ENCODE peak calls at places on chromosomes 5 and 9, in ten cellular contexts. One of them, this sample, is unnamed. For H3K27me3, the result is how much of the 10 kb centered on the place peaks cover.

GRCh38 chr5:44443172-44443571 is 54.0 kb upstream of the FGF10 start:
- DNase-seq in PC-9: no peak
- DNase-seq in tibial nerve: no peak
- DNase-seq in psoas muscle: no peak
- DNase-seq in sigmoid colon: no peak
- DNase-seq in GM23248: no peak
- DNase-seq in aorta: no peak
- DNase-seq in body of pancreas: no peak
- DNase-seq in neuronal stem cell: no peak
- DNase-seq in small intestine: no peak
- DNase-seq in this sample: no peak

GRCh38 chr9:36966371-36967097 is 67.5 kb downstream of the PAX5 start:
- DNase-seq in PC-9: no peak
- DNase-seq in tibial nerve: no peak
- DNase-seq in psoas muscle: no peak
- DNase-seq in sigmoid colon: no peak
- DNase-seq in GM23248: no peak
- DNase-seq in aorta: no peak
- DNase-seq in body of pancreas: no peak
- DNase-seq in neuronal stem cell: no peak
- DNase-seq in small intestine: no peak
- DNase-seq in this sample: no peak

GRCh38 chr9:111356567-111357244 is 26.7 kb upstream of the OR2K2 start:
- DNase-seq in PC-9: peak
- DNase-seq in tibial nerve: no peak
- DNase-seq in psoas muscle: peak
- DNase-seq in sigmoid colon: peak
- DNase-seq in GM23248: peak
- DNase-seq in aorta: no peak
- DNase-seq in body of pancreas: no peak
- DNase-seq in neuronal stem cell: no peak
- DNase-seq in small intestine: no peak
- DNase-seq in this sample: no peak

GRCh38 chr5:57434227-57434640 is 48.4 kb downstream of the ACTBL2 start:
- DNase-seq in PC-9: no peak
- DNase-seq in tibial nerve: no peak
- DNase-seq in psoas muscle: no peak
- DNase-seq in sigmoid colon: no peak
- DNase-seq in GM23248: no peak
- DNase-seq in aorta: no peak
- DNase-seq in body of pancreas: no peak
- DNase-seq in neuronal stem cell: peak
- DNase-seq in small intestine: peak
- DNase-seq in this sample: no peak

GRCh38 chr5:43627028-43627427 is 24.0 kb downstream of the NNT start:
- DNase-seq in PC-9: peak
- DNase-seq in tibial nerve: no peak
- DNase-seq in psoas muscle: peak
- DNase-seq in sigmoid colon: no peak
- DNase-seq in GM23248: peak
- DNase-seq in aorta: no peak
- DNase-seq in body of pancreas: peak
- DNase-seq in neuronal stem cell: peak
- DNase-seq in small intestine: peak
- DNase-seq in this sample: no peak

GRCh38 chr5:55113327-55113726 is 10.9 kb downstream of the GZMA start:
- DNase-seq in PC-9: no peak
- DNase-seq in tibial nerve: no peak
- DNase-seq in psoas muscle: no peak
- DNase-seq in sigmoid colon: no peak
- DNase-seq in GM23248: no peak
- DNase-seq in aorta: no peak
- DNase-seq in body of pancreas: no peak
- DNase-seq in neuronal stem cell: no peak
- DNase-seq in small intestine: no peak
- DNase-seq in this sample: no peak

GRCh38 chr5:107169871-107170270 is 500.9 kb downstream of the EFNA5 start:
- DNase-seq in PC-9: no peak
- DNase-seq in tibial nerve: no peak
- DNase-seq in psoas muscle: no peak
- DNase-seq in sigmoid colon: no peak
- DNase-seq in GM23248: no peak
- DNase-seq in aorta: no peak
- DNase-seq in body of pancreas: no peak
- DNase-seq in neuronal stem cell: no peak
- DNase-seq in small intestine: no peak
- DNase-seq in this sample: no peak

GRCh38 chr9:131815971-131816873 is 76.3 kb upstream of the RAPGEF1 start:
- DNase-seq in PC-9: no peak
- DNase-seq in tibial nerve: no peak
- DNase-seq in psoas muscle: no peak
- DNase-seq in sigmoid colon: no peak
- DNase-seq in GM23248: peak
- DNase-seq in aorta: no peak
- DNase-seq in body of pancreas: no peak
- DNase-seq in neuronal stem cell: no peak
- DNase-seq in small intestine: no peak
- DNase-seq in this sample: no peak

GRCh38 chr9:123943671-123944070 is 13.7 kb upstream of the DENND1A start:
- DNase-seq in PC-9: no peak
- DNase-seq in tibial nerve: no peak
- DNase-seq in psoas muscle: no peak
- DNase-seq in sigmoid colon: no peak
- DNase-seq in GM23248: no peak
- DNase-seq in aorta: no peak
- DNase-seq in body of pancreas: no peak
- DNase-seq in neuronal stem cell: no peak
- DNase-seq in small intestine: no peak
- DNase-seq in this sample: no peak

GRCh38 chr9:73149371-73150067 is 2.1 kb upstream of the ANXA1 start:
- DNase-seq in PC-9: peak
- DNase-seq in tibial nerve: no peak
- DNase-seq in psoas muscle: no peak
- DNase-seq in sigmoid colon: no peak
- DNase-seq in GM23248: peak
- DNase-seq in aorta: no peak
- DNase-seq in body of pancreas: no peak
- DNase-seq in neuronal stem cell: no peak
- DNase-seq in small intestine: peak
- DNase-seq in this sample: no peak

GRCh38 chr5:136810198-136810823 is 445.0 kb upstream of the TRPC7 start:
- DNase-seq in PC-9: peak
- DNase-seq in tibial nerve: no peak
- DNase-seq in psoas muscle: peak
- DNase-seq in sigmoid colon: no peak
- DNase-seq in GM23248: peak
- DNase-seq in aorta: no peak
- DNase-seq in body of pancreas: no peak
- DNase-seq in neuronal stem cell: no peak
- DNase-seq in small intestine: no peak
- DNase-seq in this sample: no peak

GRCh38 chr9:4837768-4838546 is 45.2 kb downstream of the RCL1 start:
- DNase-seq in PC-9: peak
- DNase-seq in tibial nerve: no peak
- DNase-seq in psoas muscle: peak
- DNase-seq in sigmoid colon: no peak
- DNase-seq in GM23248: peak
- DNase-seq in aorta: peak
- DNase-seq in body of pancreas: no peak
- DNase-seq in neuronal stem cell: no peak
- DNase-seq in small intestine: no peak
- DNase-seq in this sample: no peak

GRCh38 chr5:61290815-61291214 is 41.2 kb upstream of the ZSWIM6 start:
- DNase-seq in PC-9: peak
- DNase-seq in tibial nerve: no peak
- DNase-seq in psoas muscle: no peak
- DNase-seq in sigmoid colon: peak
- DNase-seq in GM23248: no peak
- DNase-seq in aorta: no peak
- DNase-seq in body of pancreas: peak
- DNase-seq in neuronal stem cell: no peak
- DNase-seq in small intestine: no peak
- DNase-seq in this sample: no peak

GRCh38 chr5:159189310-159189709 is 20.0 kb downstream of the RNF145 start:
- DNase-seq in PC-9: no peak
- DNase-seq in tibial nerve: no peak
- DNase-seq in psoas muscle: no peak
- DNase-seq in sigmoid colon: no peak
- DNase-seq in GM23248: no peak
- DNase-seq in aorta: no peak
- DNase-seq in body of pancreas: no peak
- DNase-seq in neuronal stem cell: no peak
- DNase-seq in small intestine: no peak
- DNase-seq in this sample: no peak

GRCh38 chr5:39800202-39800601 is 375.4 kb upstream of the DAB2 start:
- DNase-seq in PC-9: no peak
- DNase-seq in tibial nerve: no peak
- DNase-seq in psoas muscle: no peak
- DNase-seq in sigmoid colon: no peak
- DNase-seq in GM23248: no peak
- DNase-seq in aorta: no peak
- DNase-seq in body of pancreas: no peak
- DNase-seq in neuronal stem cell: peak
- DNase-seq in small intestine: no peak
- DNase-seq in this sample: no peak

GRCh38 chr5:174687503-174687902 is 36.9 kb upstream of the MSX2 start:
- DNase-seq in PC-9: no peak
- DNase-seq in tibial nerve: no peak
- DNase-seq in psoas muscle: no peak
- DNase-seq in sigmoid colon: no peak
- DNase-seq in GM23248: no peak
- DNase-seq in aorta: no peak
- DNase-seq in body of pancreas: no peak
- DNase-seq in neuronal stem cell: no peak
- DNase-seq in small intestine: no peak
- DNase-seq in this sample: no peak
- H3K27me3 ChIP-seq in PC-9: half or more
- H3K27me3 ChIP-seq in tibial nerve: under half
- H3K27me3 ChIP-seq in psoas muscle: under half
- H3K27me3 ChIP-seq in sigmoid colon: half or more
- H3K27me3 ChIP-seq in GM23248: under half
- H3K27me3 ChIP-seq in aorta: under half
- H3K27me3 ChIP-seq in body of pancreas: under half
- H3K27me3 ChIP-seq in neuronal stem cell: under half
- H3K27me3 ChIP-seq in small intestine: under half
- H3K27me3 ChIP-seq in this sample: under half

DNA sequence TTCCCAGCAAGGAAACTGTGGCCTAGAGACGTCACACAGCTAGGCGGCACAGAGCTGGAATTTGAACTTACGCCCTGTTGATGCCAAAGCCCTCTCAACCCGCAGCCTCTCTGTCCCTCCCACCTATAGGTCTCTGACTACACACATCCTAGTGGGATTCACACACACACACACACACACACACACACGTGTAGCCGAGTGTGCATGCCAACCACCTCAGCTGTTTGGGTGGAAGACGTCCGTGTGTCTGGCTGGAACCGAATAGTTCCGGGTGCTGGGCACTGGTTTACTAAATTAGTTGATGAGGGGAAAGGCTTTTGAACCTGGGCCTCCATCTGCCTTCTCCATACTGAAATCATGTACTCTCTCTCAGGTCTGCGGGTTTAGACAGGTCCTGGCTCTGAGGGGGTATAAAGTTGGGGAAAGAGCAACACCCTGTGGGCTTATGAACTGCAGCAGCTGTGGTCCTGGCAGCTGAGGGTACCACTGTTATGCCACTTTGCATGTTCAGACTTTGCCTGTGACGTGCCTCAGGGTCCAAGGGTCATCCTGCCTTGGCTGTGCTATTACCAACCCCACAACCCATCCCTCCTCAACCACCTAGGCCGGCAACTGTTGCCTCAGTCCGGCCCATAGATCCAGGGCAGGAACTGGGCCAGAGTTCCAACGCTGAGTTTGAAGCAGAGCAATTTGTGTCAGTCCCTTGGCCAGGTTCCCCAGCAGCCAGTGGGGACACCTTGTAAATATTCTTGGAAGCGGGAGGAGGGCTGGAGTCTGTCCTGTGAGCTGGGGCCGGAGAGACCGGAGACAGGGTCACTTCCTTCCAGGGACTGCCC is 50.5 kb downstream of the PSD2 start:
- DNase-seq in PC-9: no peak
- DNase-seq in tibial nerve: no peak
- DNase-seq in psoas muscle: no peak
- DNase-seq in sigmoid colon: no peak
- DNase-seq in GM23248: no peak
- DNase-seq in aorta: peak
- DNase-seq in body of pancreas: peak
- DNase-seq in neuronal stem cell: no peak
- DNase-seq in small intestine: peak
- DNase-seq in this sample: no peak
- H3K27me3 ChIP-seq in PC-9: under half
- H3K27me3 ChIP-seq in tibial nerve: under half
- H3K27me3 ChIP-seq in psoas muscle: under half
- H3K27me3 ChIP-seq in sigmoid colon: under half
- H3K27me3 ChIP-seq in GM23248: under half
- H3K27me3 ChIP-seq in aorta: under half
- H3K27me3 ChIP-seq in body of pancreas: under half
- H3K27me3 ChIP-seq in neuronal stem cell: under half
- H3K27me3 ChIP-seq in small intestine: under half
- H3K27me3 ChIP-seq in this sample: under half

GRCh38 chr5:179485845-179486575 is 64.3 kb upstream of the RUFY1 start:
- DNase-seq in PC-9: no peak
- DNase-seq in tibial nerve: no peak
- DNase-seq in psoas muscle: no peak
- DNase-seq in sigmoid colon: no peak
- DNase-seq in GM23248: peak
- DNase-seq in aorta: peak
- DNase-seq in body of pancreas: no peak
- DNase-seq in neuronal stem cell: no peak
- DNase-seq in small intestine: no peak
- DNase-seq in this sample: no peak
- H3K27me3 ChIP-seq in PC-9: half or more
- H3K27me3 ChIP-seq in tibial nerve: under half
- H3K27me3 ChIP-seq in psoas muscle: under half
- H3K27me3 ChIP-seq in sigmoid colon: under half
- H3K27me3 ChIP-seq in GM23248: under half
- H3K27me3 ChIP-seq in aorta: under half
- H3K27me3 ChIP-seq in body of pancreas: under half
- H3K27me3 ChIP-seq in neuronal stem cell: under half
- H3K27me3 ChIP-seq in small intestine: under half
- H3K27me3 ChIP-seq in this sample: under half

GRCh38 chr5:115179959-115180709 is 10.4 kb upstream of the TRIM36 start:
- DNase-seq in PC-9: no peak
- DNase-seq in tibial nerve: no peak
- DNase-seq in psoas muscle: no peak
- DNase-seq in sigmoid colon: no peak
- DNase-seq in GM23248: peak
- DNase-seq in aorta: peak
- DNase-seq in body of pancreas: no peak
- DNase-seq in neuronal stem cell: peak
- DNase-seq in small intestine: peak
- DNase-seq in this sample: no peak

GRCh38 chr5:115184780-115185179 is 15.1 kb upstream of the TRIM36 start:
- DNase-seq in PC-9: no peak
- DNase-seq in tibial nerve: no peak
- DNase-seq in psoas muscle: no peak
- DNase-seq in sigmoid colon: no peak
- DNase-seq in GM23248: peak
- DNase-seq in aorta: no peak
- DNase-seq in body of pancreas: no peak
- DNase-seq in neuronal stem cell: no peak
- DNase-seq in small intestine: no peak
- DNase-seq in this sample: no peak

GRCh38 chr5:115181757-115182156 is 12.0 kb upstream of the TRIM36 start:
- DNase-seq in PC-9: no peak
- DNase-seq in tibial nerve: no peak
- DNase-seq in psoas muscle: no peak
- DNase-seq in sigmoid colon: no peak
- DNase-seq in GM23248: no peak
- DNase-seq in aorta: no peak
- DNase-seq in body of pancreas: no peak
- DNase-seq in neuronal stem cell: no peak
- DNase-seq in small intestine: no peak
- DNase-seq in this sample: no peak

GRCh38 chr5:115179068-115179958 is 9.6 kb upstream of the TRIM36 start:
- DNase-seq in PC-9: no peak
- DNase-seq in tibial nerve: no peak
- DNase-seq in psoas muscle: no peak
- DNase-seq in sigmoid colon: no peak
- DNase-seq in GM23248: peak
- DNase-seq in aorta: peak
- DNase-seq in body of pancreas: no peak
- DNase-seq in neuronal stem cell: peak
- DNase-seq in small intestine: peak
- DNase-seq in this sample: no peak
- H3K27me3 ChIP-seq in PC-9: under half
- H3K27me3 ChIP-seq in tibial nerve: under half
- H3K27me3 ChIP-seq in psoas muscle: under half
- H3K27me3 ChIP-seq in sigmoid colon: half or more
- H3K27me3 ChIP-seq in GM23248: half or more
- H3K27me3 ChIP-seq in aorta: under half
- H3K27me3 ChIP-seq in body of pancreas: under half
- H3K27me3 ChIP-seq in neuronal stem cell: under half
- H3K27me3 ChIP-seq in small intestine: under half
- H3K27me3 ChIP-seq in this sample: under half